ENCODE peak calls at places on chromosomes 7 and 10, in eight cellular contexts. A is epithelial cell of esophagus; Q is mesothelial cell of epicardium; E is CD4-positive, alpha-beta T cell; F is fibroblast of the aortic adventitia; U is GM13977; L is Panc1; I is CD14-positive monocyte. T is an unnamed sample.

GRCh38 chr7:35906191-35906908 is 105.5 kb downstream of the SEPTIN7 start:
- DNase-seq in L (peak), A (peak), U (peak), I (peak), F (peak), Q (peak), E (peak), T (peak)

GRCh38 chr10:86104611-86105145 is 261.9 kb downstream of the GRID1 start:
- DNase-seq in F (no peak), U (no peak), A (no peak), E (no peak), I (no peak), Q (no peak), L (no peak), T (no peak)

GRCh38 chr10:73439605-73440298 is 6.4 kb upstream of the MSS51 start:
- DNase-seq in F (peak), A (peak), U (no peak), Q (no peak), E (no peak), L (no peak), I (no peak), T (no peak)

GRCh38 chr10:106504536-106504935 is 660.0 kb downstream of the SORCS1 start:
- DNase-seq in L (no peak), E (no peak), A (no peak), I (no peak), U (no peak), F (no peak), Q (no peak), T (no peak)

GRCh38 chr7:128167316-128167691 is 73.8 kb upstream of the LEP start:
- DNase-seq in E (no peak), A (peak), Q (peak), U (peak), L (no peak), F (peak), I (no peak), T (no peak)

GRCh38 chr7:74033372-74034311 is 5.7 kb downstream of the ELN start:
- DNase-seq in U (no peak), F (peak), E (no peak), L (no peak), A (no peak), Q (no peak), I (no peak), T (no peak)

GRCh38 chr7:110224643-110225042 is 866.3 kb upstream of the LRRN3 start:
- DNase-seq in U (no peak), Q (no peak), I (no peak), E (no peak), A (peak), L (no peak), F (no peak), T (no peak)

GRCh38 chr10:123999956-124000615 is 93.3 kb downstream of the CHST15 start:
- DNase-seq in I (peak), E (no peak), L (no peak), Q (no peak), U (peak), F (no peak), A (no peak), T (no peak)

GRCh38 chr10:5600908-5601307 is 65.5 kb downstream of the ASB13 start:
- DNase-seq in A (no peak), E (no peak), I (no peak), U (no peak), F (no peak), L (no peak), Q (no peak), T (no peak)

GRCh38 chr7:102208826-102209225 is 77.8 kb upstream of the SH2B2 start:
- DNase-seq in A (no peak), Q (no peak), E (no peak), L (no peak), I (no peak), U (no peak), F (no peak), T (no peak)

GRCh38 chr10:48464871-48465736 is 139.8 kb downstream of the ARHGAP22 start:
- DNase-seq in U (no peak), F (no peak), Q (peak), A (peak), E (no peak), I (peak), L (no peak), T (no peak)

GRCh38 chr10:33402748-33403147 is 68.3 kb upstream of the NRP1 start:
- DNase-seq in F (no peak), U (no peak), A (no peak), I (no peak), L (no peak), Q (no peak), E (no peak), T (no peak)

GRCh38 chr7:34066968-34067367 is 161.6 kb downstream of the BMPER start:
- DNase-seq in I (no peak), L (no peak), U (no peak), A (peak), F (no peak), Q (no peak), E (no peak), T (no peak)

GRCh38 chr10:49512121-49512809 is 26.7 kb downstream of the ERCC6 start:
- DNase-seq in Q (no peak), I (no peak), L (peak), A (peak), U (no peak), E (no peak), F (peak), T (no peak)

GRCh38 chr7:90955641-90956207 is 308.5 kb upstream of the FZD1 start:
- DNase-seq in Q (no peak), I (no peak), L (no peak), U (no peak), A (no peak), E (no peak), F (no peak), T (no peak)

GRCh38 chr10:125284875-125285597 is 124.7 kb upstream of the CTBP2 start:
- DNase-seq in Q (no peak), L (no peak), U (no peak), A (peak), F (no peak), E (no peak), I (no peak), T (no peak)

GRCh38 chr10:122662231-122662630 is 37.4 kb downstream of the C10orf120 start:
- DNase-seq in F (no peak), I (no peak), L (no peak), A (no peak), U (no peak), Q (no peak), E (no peak), T (no peak)

GRCh38 chr10:122660696-122661095 is 39.0 kb downstream of the C10orf120 start:
- DNase-seq in Q (no peak), I (no peak), L (no peak), U (no peak), F (no peak), E (no peak), A (no peak), T (no peak)

GRCh38 chr10:122665946-122666345 is 33.7 kb downstream of the C10orf120 start:
- DNase-seq in Q (no peak), E (no peak), U (no peak), I (no peak), A (no peak), L (no peak), F (no peak), T (no peak)

GRCh38 chr10:122664501-122664900 is 35.1 kb downstream of the C10orf120 start:
- DNase-seq in L (no peak), I (no peak), A (no peak), Q (no peak), U (no peak), E (no peak), F (no peak), T (no peak)

GRCh38 chr10:122663516-122664130 is 36.0 kb downstream of the C10orf120 start:
- DNase-seq in E (no peak), L (no peak), U (no peak), I (no peak), A (no peak), F (no peak), Q (no peak), T (no peak)
- TF ChIP-seq CTCF in E (no peak), L (no peak), U (no peak), I (no peak), A (no peak), F (no peak), Q (no peak), T (no peak)

DNA sequence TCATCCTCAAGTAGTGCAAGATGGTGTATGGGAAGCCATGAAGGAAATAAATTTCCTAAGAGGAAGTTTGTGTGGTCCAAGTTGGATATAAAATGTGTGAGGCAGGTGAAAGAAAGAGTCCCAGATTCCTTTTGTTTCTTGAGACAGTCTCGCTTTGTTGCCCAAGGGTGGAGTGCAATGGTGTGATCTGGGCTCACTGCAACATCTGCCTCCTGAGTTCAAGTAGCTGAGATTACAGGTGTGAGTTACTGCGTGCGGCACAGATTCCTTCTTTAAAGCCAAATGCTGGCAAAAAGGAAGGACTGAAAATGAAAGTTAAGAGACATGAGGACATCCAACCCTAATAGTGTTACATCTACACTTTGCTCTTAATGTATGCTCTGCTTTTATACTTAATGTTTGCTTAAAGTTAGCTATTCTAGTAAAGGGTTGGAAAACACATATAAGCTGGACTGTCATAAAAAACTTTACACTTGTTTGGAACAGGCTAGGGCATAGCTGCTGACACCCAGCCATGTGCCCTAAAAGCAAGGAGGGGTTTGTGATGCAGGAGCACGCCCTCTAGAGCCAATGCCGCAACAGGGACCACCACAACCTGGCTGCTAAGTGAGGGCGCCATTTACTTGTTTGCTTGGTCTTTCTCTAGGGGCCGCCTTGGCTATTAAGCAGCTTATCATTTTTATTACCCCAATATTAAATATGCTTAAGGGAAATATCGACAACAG is 34.5 kb downstream of the CLEC2L start:
- DNase-seq in I (no peak), F (no peak), L (no peak), E (no peak), U (no peak), Q (no peak), A (no peak), T (no peak)
- TF ChIP-seq CTCF in I (no peak), F (no peak), L (no peak), E (no peak), U (no peak), Q (no peak), A (no peak), T (no peak)

DNA sequence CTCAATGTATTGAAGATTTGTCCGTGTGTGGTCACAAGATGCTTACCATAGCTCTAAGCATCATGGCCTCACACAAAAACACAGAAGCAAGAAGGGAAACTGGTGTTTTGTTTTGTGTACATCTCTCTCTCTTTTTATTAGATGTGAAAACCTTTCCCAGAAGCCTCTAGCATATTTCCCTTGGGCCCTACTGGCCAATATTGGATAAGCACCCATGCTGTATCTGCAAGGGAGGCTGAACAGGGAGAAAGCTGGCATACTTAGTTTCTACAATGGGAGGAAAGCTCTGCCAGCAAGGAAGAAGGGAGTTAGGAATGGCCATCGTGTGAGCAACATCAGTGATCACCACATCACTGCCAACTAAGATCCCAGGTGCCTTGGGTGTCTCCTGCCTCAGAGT is 9.6 kb upstream of the NAMPT start:
- DNase-seq in Q (no peak), A (no peak), E (no peak), I (no peak), F (no peak), U (no peak), L (no peak), T (no peak)
- TF ChIP-seq CTCF in Q (no peak), A (peak), E (no peak), I (peak), F (peak), U (no peak), L (peak), T (no peak)

DNA sequence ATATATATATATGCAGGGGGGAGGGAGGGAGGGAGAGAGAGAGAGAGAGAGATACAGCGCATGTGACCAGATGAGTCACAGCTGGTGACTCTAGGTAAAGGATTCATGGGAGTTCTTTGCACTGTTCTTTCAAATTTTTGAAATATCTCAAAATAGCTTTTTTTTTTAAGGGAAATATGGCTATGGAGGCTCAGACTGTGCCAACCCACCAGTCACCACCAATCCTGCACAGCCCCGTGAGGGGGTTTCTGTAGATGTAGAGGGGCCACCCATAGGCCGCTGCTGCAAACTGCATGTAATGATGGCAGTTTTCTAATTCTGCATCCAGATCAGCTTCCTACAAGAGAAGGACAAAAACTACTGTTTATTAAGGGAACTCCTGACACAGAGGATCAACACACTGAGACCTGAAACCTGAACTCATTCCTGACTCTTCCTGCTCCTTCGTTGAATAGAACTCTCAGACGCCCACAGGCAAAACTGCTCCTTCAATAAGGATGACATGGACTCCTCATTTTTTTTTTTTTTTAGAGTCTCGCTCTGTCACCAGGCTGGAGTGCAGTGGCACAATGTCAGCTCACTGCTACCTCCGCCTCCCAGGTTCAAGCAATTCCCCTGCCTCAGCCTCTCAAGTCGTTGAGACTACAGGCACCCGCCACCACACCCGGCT is 17.3 kb downstream of the DAGLB start:
- DNase-seq in I (peak), F (peak), A (peak), L (no peak), U (no peak), Q (no peak), E (no peak), T (no peak)
- TF ChIP-seq CTCF in I (no peak), F (no peak), A (peak), L (no peak), U (peak), Q (no peak), E (no peak), T (peak)

DNA sequence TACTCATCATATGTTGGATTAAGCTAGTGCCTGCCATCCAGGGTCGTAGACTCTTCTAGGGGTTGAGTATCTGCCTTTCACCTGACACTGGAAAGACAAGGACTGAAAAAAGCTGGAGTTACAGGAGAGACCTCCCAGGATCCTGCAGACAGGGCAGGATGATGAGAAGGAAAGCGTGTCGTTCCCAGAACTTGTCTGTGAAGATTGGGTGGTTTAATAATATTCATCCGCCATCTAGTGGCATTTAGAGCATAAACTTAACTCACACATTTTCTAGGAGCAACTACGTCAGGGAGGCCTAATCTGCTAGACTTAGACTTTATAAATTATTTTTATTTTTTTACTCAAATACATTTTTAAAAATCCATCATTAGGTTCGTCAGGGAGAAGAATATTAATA is 59.6 kb downstream of the ADRB1 start:
- DNase-seq in L (peak), F (peak), Q (no peak), I (no peak), A (peak), U (peak), E (no peak), T (no peak)
- TF ChIP-seq CTCF in L (peak), F (peak), Q (peak), I (peak), A (peak), U (peak), E (peak), T (peak)

GRCh38 chr10:122953827-122954730 is at the start of gene C10orf88:
- DNase-seq in Q (peak), I (peak), U (peak), F (peak), A (peak), E (peak), L (peak), T (peak)
- TF ChIP-seq CTCF in Q (no peak), I (no peak), U (no peak), F (no peak), A (no peak), E (no peak), L (no peak), T (no peak)

DNA sequence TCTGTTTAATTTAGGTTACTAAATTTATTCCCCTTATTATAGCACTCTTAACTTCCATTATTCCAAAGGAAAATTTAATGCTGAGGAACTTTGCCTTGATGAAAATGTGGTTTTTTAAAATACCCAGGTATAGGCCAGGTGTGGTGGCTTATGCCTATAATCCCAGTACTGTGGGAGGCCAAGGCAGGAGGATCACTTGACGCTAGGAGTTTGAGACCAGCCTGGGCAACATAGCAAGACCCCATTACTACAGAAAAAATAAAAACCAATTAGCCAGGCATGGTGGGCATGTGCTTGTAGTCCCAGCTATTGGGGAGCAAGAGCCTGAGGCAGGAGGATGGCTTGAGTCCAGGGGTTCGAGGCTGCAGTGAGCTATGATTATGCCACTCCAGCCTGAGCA is 32.4 kb downstream of the TMEM243 start:
- DNase-seq in I (no peak), A (no peak), U (no peak), Q (no peak), F (no peak), E (no peak), L (no peak), T (no peak)
- TF ChIP-seq CTCF in I (no peak), A (no peak), U (no peak), Q (no peak), F (no peak), E (no peak), L (no peak), T (no peak)

DNA sequence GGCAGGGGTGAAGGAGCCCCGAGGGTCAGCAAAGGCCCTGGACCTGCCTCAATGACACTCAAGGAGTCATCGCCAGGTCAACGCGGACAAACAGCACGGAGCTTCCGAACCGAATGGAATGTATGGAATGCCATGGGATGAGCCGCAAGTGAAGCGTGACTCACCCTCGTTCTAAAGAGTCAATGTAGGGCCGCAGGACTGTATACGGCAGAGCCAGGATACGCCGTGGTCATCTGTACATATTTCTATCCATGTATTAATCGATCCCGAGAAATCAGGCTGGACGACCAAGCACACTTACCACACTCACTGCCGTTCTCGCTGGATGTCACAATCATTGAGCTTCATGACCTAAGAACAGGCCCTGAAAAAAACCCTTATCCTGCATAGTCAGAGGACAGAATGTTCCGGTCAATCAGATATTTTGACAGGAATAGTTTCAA is 4.3 kb downstream of the SNX8 start:
- DNase-seq in U (no peak), L (no peak), E (no peak), Q (peak), I (no peak), A (peak), F (no peak), T (no peak)
- TF ChIP-seq CTCF in U (no peak), L (no peak), E (no peak), Q (no peak), I (no peak), A (no peak), F (no peak), T (no peak)

GRCh38 chr10:64376169-64376568 is 855.0 kb downstream of the REEP3 start:
- DNase-seq in Q (no peak), U (no peak), L (no peak), F (no peak), E (no peak), I (no peak), A (no peak), T (no peak)
- TF ChIP-seq CTCF in Q (no peak), U (no peak), L (no peak), F (no peak), E (no peak), I (no peak), A (no peak), T (peak)

DNA sequence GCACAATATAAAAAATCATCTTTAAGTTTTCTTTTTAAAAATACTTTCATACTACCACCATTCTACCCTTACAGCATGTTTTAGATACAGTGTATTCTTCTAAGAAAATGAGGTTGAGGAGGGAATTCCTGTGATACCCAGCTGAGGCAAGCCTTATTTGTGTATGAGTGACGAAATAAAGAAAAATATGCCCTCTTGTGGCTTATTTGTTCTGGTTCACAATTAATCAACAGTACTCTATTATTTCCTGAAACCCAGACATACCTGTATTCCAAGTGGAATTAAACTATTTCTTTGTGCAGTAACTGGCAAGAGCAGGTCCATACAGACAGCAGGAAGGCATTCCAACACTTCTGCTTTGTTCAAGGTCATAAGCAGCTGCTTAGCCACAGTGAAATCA is 4.5 kb upstream of the SEMA3D start:
- DNase-seq in L (no peak), I (no peak), U (no peak), Q (no peak), F (peak), E (no peak), A (peak), T (no peak)
- TF ChIP-seq CTCF in L (peak), I (no peak), U (no peak), Q (peak), F (peak), E (no peak), A (peak), T (peak)

T was measured in progenitor cell of endocrine pancreas.